ENCODE peak calls at places on chromosomes 13 and 19, in four cellular contexts. One of them, this sample, is unnamed.

GRCh38 chr13:109684836-109685602 is 101.4 kb downstream of the IRS2 start:
- DNase-seq in OCI-LY7: no peak
- DNase-seq in left lung: no peak
- DNase-seq in fibroblast of pulmonary artery: peak; percentile 62
- DNase-seq in this sample: no peak

GRCh38 chr19:38496603-38497487 is 63.4 kb downstream of the RYR1 start:
- DNase-seq in fibroblast of pulmonary artery: no peak
- DNase-seq in OCI-LY7: no peak
- DNase-seq in left lung: no peak
- DNase-seq in this sample: no peak

GRCh38 chr13:34459856-34460255 is 482.2 kb upstream of the NBEA start:
- DNase-seq in OCI-LY7: no peak
- DNase-seq in fibroblast of pulmonary artery: no peak
- DNase-seq in left lung: no peak
- DNase-seq in this sample: no peak

GRCh38 chr13:99656092-99656745 is 154.9 kb downstream of the TM9SF2 start:
- DNase-seq in left lung: peak; percentile 73
- DNase-seq in OCI-LY7: peak; percentile 45
- DNase-seq in fibroblast of pulmonary artery: peak; percentile 81
- DNase-seq in this sample: peak; percentile 86

GRCh38 chr13:114266241-114266640 is 15.2 kb upstream of the UPF3A start:
- DNase-seq in OCI-LY7: no peak
- DNase-seq in fibroblast of pulmonary artery: no peak
- DNase-seq in left lung: no peak
- DNase-seq in this sample: no peak

GRCh38 chr13:74575729-74576125 is 441.5 kb upstream of the KLF12 start:
- DNase-seq in OCI-LY7: no peak
- DNase-seq in fibroblast of pulmonary artery: peak; percentile 60
- DNase-seq in left lung: peak; percentile 50
- DNase-seq in this sample: peak; percentile 40

GRCh38 chr13:75072368-75072767 is 409.6 kb downstream of the TBC1D4 start:
- DNase-seq in OCI-LY7: no peak
- DNase-seq in left lung: no peak
- DNase-seq in fibroblast of pulmonary artery: no peak
- DNase-seq in this sample: no peak

GRCh38 chr19:56076413-56076998 is 44.6 kb downstream of the ZNF787 start:
- DNase-seq in fibroblast of pulmonary artery: peak; percentile 73
- DNase-seq in left lung: no peak
- DNase-seq in OCI-LY7: peak; percentile 61
- DNase-seq in this sample: peak; percentile 17

GRCh38 chr13:112814905-112815585 is 125.2 kb downstream of the ATP11A start:
- DNase-seq in left lung: peak; percentile 67
- DNase-seq in fibroblast of pulmonary artery: peak; percentile 26
- DNase-seq in OCI-LY7: no peak
- DNase-seq in this sample: no peak

GRCh38 chr19:58439576-58440554 is at the start of gene ZNF132:
- DNase-seq in OCI-LY7: no peak
- DNase-seq in fibroblast of pulmonary artery: peak; percentile 100
- DNase-seq in left lung: peak; percentile 99
- DNase-seq in this sample: peak; percentile 98

GRCh38 chr19:38736413-38737280 is 7.6 kb downstream of the CAPN12 start:
- DNase-seq in OCI-LY7: peak; percentile 40
- DNase-seq in fibroblast of pulmonary artery: no peak
- DNase-seq in left lung: peak; percentile 72
- DNase-seq in this sample: peak; percentile 36

GRCh38 chr13:39737047-39737446 is 81.6 kb downstream of the COG6 start:
- DNase-seq in left lung: no peak
- DNase-seq in OCI-LY7: no peak
- DNase-seq in fibroblast of pulmonary artery: no peak
- DNase-seq in this sample: no peak

GRCh38 chr13:39684531-39685137 is 29.2 kb downstream of the COG6 start:
- DNase-seq in fibroblast of pulmonary artery: peak; percentile 69
- DNase-seq in OCI-LY7: peak; percentile 81
- DNase-seq in left lung: no peak
- DNase-seq in this sample: no peak

GRCh38 chr13:31005066-31005465 is 72.6 kb downstream of the TEX26 start:
- DNase-seq in OCI-LY7: no peak
- DNase-seq in left lung: no peak
- DNase-seq in fibroblast of pulmonary artery: no peak
- DNase-seq in this sample: no peak

GRCh38 chr19:36060430-36060829 is 5.7 kb downstream of the WDR62 start:
- DNase-seq in fibroblast of pulmonary artery: peak; percentile 79
- DNase-seq in left lung: no peak
- DNase-seq in OCI-LY7: peak; percentile 36
- DNase-seq in this sample: no peak

GRCh38 chr19:29017788-29018187 is 195.2 kb downstream of the UQCRFS1 start:
- DNase-seq in left lung: no peak
- DNase-seq in OCI-LY7: no peak
- DNase-seq in fibroblast of pulmonary artery: no peak
- DNase-seq in this sample: no peak

GRCh38 chr13:106484755-106485193 is 50.7 kb downstream of the EFNB2 start:
- DNase-seq in fibroblast of pulmonary artery: peak; percentile 74
- DNase-seq in OCI-LY7: no peak
- DNase-seq in left lung: peak; percentile 46
- DNase-seq in this sample: no peak

GRCh38 chr19:18520848-18521691 is 800 bp downstream of the ELL start:
- DNase-seq in OCI-LY7: peak; percentile 69
- DNase-seq in left lung: peak; percentile 51
- DNase-seq in fibroblast of pulmonary artery: no peak
- DNase-seq in this sample: no peak

GRCh38 chr19:55958356-55958755 is 10.7 kb downstream of the NLRP8 start:
- DNase-seq in OCI-LY7: no peak
- DNase-seq in left lung: no peak
- DNase-seq in fibroblast of pulmonary artery: no peak
- DNase-seq in this sample: no peak

GRCh38 chr13:32284927-32285632 is 30.1 kb downstream of the ZAR1L start:
- DNase-seq in left lung: no peak
- DNase-seq in fibroblast of pulmonary artery: peak; percentile 94
- DNase-seq in OCI-LY7: no peak
- DNase-seq in this sample: no peak

GRCh38 chr19:50333737-50334617 is 4.8 kb upstream of the KCNC3 start:
- DNase-seq in OCI-LY7: peak; percentile 78
- DNase-seq in fibroblast of pulmonary artery: peak; percentile 66
- DNase-seq in left lung: peak; percentile 77
- DNase-seq in this sample: peak; percentile 84

GRCh38 chr19:17304386-17305047 is 1.2 kb upstream of the MRPL34 start:
- DNase-seq in OCI-LY7: no peak
- DNase-seq in fibroblast of pulmonary artery: no peak
- DNase-seq in left lung: peak; percentile 79
- DNase-seq in this sample: no peak

GRCh38 chr19:13019330-13019729 is 24.1 kb downstream of the NFIX start:
- DNase-seq in left lung: no peak
- DNase-seq in OCI-LY7: no peak
- DNase-seq in fibroblast of pulmonary artery: no peak
- DNase-seq in this sample: no peak

GRCh38 chr13:76812206-76812882 is 73.9 kb downstream of the KCTD12 start:
- DNase-seq in fibroblast of pulmonary artery: no peak
- DNase-seq in left lung: peak; percentile 43
- DNase-seq in OCI-LY7: no peak
- DNase-seq in this sample: no peak

GRCh38 chr13:100627142-100627541 is 38.6 kb upstream of the GGACT start:
- DNase-seq in left lung: no peak
- DNase-seq in OCI-LY7: no peak
- DNase-seq in fibroblast of pulmonary artery: no peak
- DNase-seq in this sample: no peak

GRCh38 chr19:18366027-18366435 is 19.9 kb upstream of the GDF15 start:
- DNase-seq in fibroblast of pulmonary artery: peak; percentile 46
- DNase-seq in left lung: no peak
- DNase-seq in OCI-LY7: no peak
- DNase-seq in this sample: no peak

GRCh38 chr19:42250666-42251531 is 4.0 kb downstream of the ERF start:
- DNase-seq in OCI-LY7: no peak
- DNase-seq in fibroblast of pulmonary artery: peak; percentile 51
- DNase-seq in left lung: no peak
- DNase-seq in this sample: no peak

GRCh38 chr19:38869160-38869835 is 8.8 kb downstream of the RINL start:
- DNase-seq in left lung: no peak
- DNase-seq in OCI-LY7: peak; percentile 65
- DNase-seq in fibroblast of pulmonary artery: no peak
- DNase-seq in this sample: no peak

GRCh38 chr19:6417713-6418561 is 6.7 kb downstream of the KHSRP start:
- DNase-seq in left lung: no peak
- DNase-seq in OCI-LY7: no peak
- DNase-seq in fibroblast of pulmonary artery: peak; percentile 28
- DNase-seq in this sample: no peak

GRCh38 chr19:12544401-12544876 is 6.8 kb downstream of the ZNF564 start:
- DNase-seq in left lung: no peak
- DNase-seq in fibroblast of pulmonary artery: peak; percentile 82
- DNase-seq in OCI-LY7: no peak
- DNase-seq in this sample: no peak

GRCh38 chr13:95317037-95317989 is 16.1 kb upstream of the ABCC4 start:
- DNase-seq in OCI-LY7: no peak
- DNase-seq in fibroblast of pulmonary artery: peak; percentile 86
- DNase-seq in left lung: no peak
- DNase-seq in this sample: no peak

GRCh38 chr13:110010433-110011135 is 224.2 kb upstream of the IRS2 start:
- DNase-seq in OCI-LY7: no peak
- DNase-seq in fibroblast of pulmonary artery: peak; percentile 37
- DNase-seq in left lung: no peak
- DNase-seq in this sample: no peak

GRCh38 chr13:45683701-45684100 is 18.4 kb upstream of the CBY2 start:
- DNase-seq in left lung: no peak
- DNase-seq in OCI-LY7: no peak
- DNase-seq in fibroblast of pulmonary artery: no peak
- DNase-seq in this sample: no peak
- H3K4me3 ChIP-seq in left lung: no peak overlapping the region
- H3K4me3 ChIP-seq in OCI-LY7: no peak overlapping the region
- H3K4me3 ChIP-seq in fibroblast of pulmonary artery: no peak overlapping the region
- H3K4me3 ChIP-seq in this sample: no peak overlapping the region

GRCh38 chr19:31340059-31341025 is 8.9 kb downstream of the TSHZ3 start:
- DNase-seq in left lung: no peak
- DNase-seq in fibroblast of pulmonary artery: peak; percentile 40
- DNase-seq in OCI-LY7: peak; percentile 57
- DNase-seq in this sample: peak; percentile 34

GRCh38 chr19:31337007-31337914 is 12.0 kb downstream of the TSHZ3 start:
- DNase-seq in left lung: no peak
- DNase-seq in OCI-LY7: no peak
- DNase-seq in fibroblast of pulmonary artery: peak; percentile 28
- DNase-seq in this sample: no peak

GRCh38 chr19:31338069-31338767 is 11.0 kb downstream of the TSHZ3 start:
- DNase-seq in fibroblast of pulmonary artery: peak; percentile 91
- DNase-seq in OCI-LY7: peak; percentile 55
- DNase-seq in left lung: no peak
- DNase-seq in this sample: no peak

GRCh38 chr19:31342926-31343325 is 6.3 kb downstream of the TSHZ3 start:
- DNase-seq in left lung: no peak
- DNase-seq in OCI-LY7: no peak
- DNase-seq in fibroblast of pulmonary artery: no peak
- DNase-seq in this sample: no peak

GRCh38 chr19:31339405-31339804 is 9.8 kb downstream of the TSHZ3 start:
- DNase-seq in OCI-LY7: peak; percentile 37
- DNase-seq in fibroblast of pulmonary artery: no peak
- DNase-seq in left lung: no peak
- DNase-seq in this sample: no peak
- H3K4me3 ChIP-seq in OCI-LY7: no peak overlapping the region
- H3K4me3 ChIP-seq in fibroblast of pulmonary artery: no peak overlapping the region
- H3K4me3 ChIP-seq in left lung: no peak overlapping the region
- H3K4me3 ChIP-seq in this sample: no peak overlapping the region

GRCh38 chr13:43021926-43022670 is 1.3 kb upstream of the DNAJC15 start:
- DNase-seq in OCI-LY7: no peak
- DNase-seq in fibroblast of pulmonary artery: peak; percentile 57
- DNase-seq in left lung: no peak
- DNase-seq in this sample: no peak
- H3K4me3 ChIP-seq in OCI-LY7: no peak overlapping the region
- H3K4me3 ChIP-seq in fibroblast of pulmonary artery: no peak overlapping the region
- H3K4me3 ChIP-seq in left lung: no peak overlapping the region
- H3K4me3 ChIP-seq in this sample: no peak overlapping the region

GRCh38 chr19:4066682-4067395 is at the start of gene ZBTB7A:
- DNase-seq in OCI-LY7: peak; percentile 88
- DNase-seq in fibroblast of pulmonary artery: peak; percentile 73
- DNase-seq in left lung: peak; percentile 87
- DNase-seq in this sample: peak; percentile 76

GRCh38 chr19:4064073-4064550 is 2.6 kb downstream of the ZBTB7A start:
- DNase-seq in fibroblast of pulmonary artery: peak; percentile 38
- DNase-seq in left lung: no peak
- DNase-seq in OCI-LY7: no peak
- DNase-seq in this sample: no peak

GRCh38 chr19:4064551-4065260 is 2.0 kb downstream of the ZBTB7A start:
- DNase-seq in fibroblast of pulmonary artery: no peak
- DNase-seq in left lung: no peak
- DNase-seq in OCI-LY7: peak; percentile 52
- DNase-seq in this sample: peak; percentile 49

GRCh38 chr19:4066176-4066606 is 508 bp downstream of the ZBTB7A start:
- DNase-seq in left lung: peak; percentile 73
- DNase-seq in fibroblast of pulmonary artery: no peak
- DNase-seq in OCI-LY7: no peak
- DNase-seq in this sample: peak; percentile 73

GRCh38 chr19:4065430-4066175 is 1.1 kb downstream of the ZBTB7A start:
- DNase-seq in left lung: peak; percentile 97
- DNase-seq in OCI-LY7: peak; percentile 98
- DNase-seq in fibroblast of pulmonary artery: peak; percentile 99
- DNase-seq in this sample: peak; percentile 95
- H3K4me3 ChIP-seq in left lung: peak overlapping the region; percentile 75
- H3K4me3 ChIP-seq in OCI-LY7: peak overlapping the region; percentile 100
- H3K4me3 ChIP-seq in fibroblast of pulmonary artery: peak overlapping the region; percentile 79
- H3K4me3 ChIP-seq in this sample: no peak overlapping the region

GRCh38 chr13:50911937-50912624 is 2.5 kb downstream of the RNASEH2B start:
- DNase-seq in fibroblast of pulmonary artery: peak; percentile 90
- DNase-seq in left lung: peak; percentile 92
- DNase-seq in OCI-LY7: peak; percentile 98
- DNase-seq in this sample: peak; percentile 81
- H3K4me3 ChIP-seq in fibroblast of pulmonary artery: no peak overlapping the region
- H3K4me3 ChIP-seq in left lung: no peak overlapping the region
- H3K4me3 ChIP-seq in OCI-LY7: peak overlapping the region; percentile 99
- H3K4me3 ChIP-seq in this sample: peak overlapping the region; percentile 90

DNA sequence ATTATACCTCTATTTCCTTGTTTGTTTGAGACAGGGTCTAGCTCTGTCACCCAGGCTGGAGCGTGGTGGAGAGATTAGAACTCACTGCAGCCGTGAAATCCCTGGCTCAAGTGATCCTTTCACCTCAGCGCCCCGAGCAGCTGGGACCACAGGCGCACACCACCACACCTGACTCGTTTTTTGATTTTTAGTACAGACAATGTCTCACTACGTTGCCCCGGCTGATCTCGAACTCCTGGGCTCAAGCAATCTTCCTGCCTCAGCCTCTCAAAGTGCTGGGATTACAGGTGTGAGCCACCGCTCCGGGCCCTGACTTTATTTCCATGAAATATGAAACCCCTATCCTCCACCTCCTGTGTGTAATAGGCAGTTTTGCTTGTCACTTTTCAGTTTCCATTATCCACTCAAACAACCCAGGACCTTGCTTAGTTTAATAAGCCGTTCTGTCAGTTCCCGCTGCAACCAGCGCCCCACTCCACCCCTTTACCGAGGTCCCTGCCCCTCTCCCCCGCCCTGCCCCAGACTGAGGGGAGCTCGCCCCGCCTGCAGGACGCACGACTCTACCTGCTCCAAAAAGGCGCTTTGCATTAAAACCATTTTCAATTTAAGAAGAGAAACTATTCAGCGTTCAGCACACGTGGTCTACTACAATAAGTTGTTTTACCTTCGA is 16.9 kb downstream of the ZNF816 start:
- DNase-seq in fibroblast of pulmonary artery: no peak
- DNase-seq in OCI-LY7: no peak
- DNase-seq in left lung: no peak
- DNase-seq in this sample: no peak
- H3K4me3 ChIP-seq in fibroblast of pulmonary artery: no peak overlapping the region
- H3K4me3 ChIP-seq in OCI-LY7: no peak overlapping the region
- H3K4me3 ChIP-seq in left lung: no peak overlapping the region
- H3K4me3 ChIP-seq in this sample: no peak overlapping the region

GRCh38 chr19:46661735-46662592 is 982 bp upstream of the DACT3 start:
- DNase-seq in left lung: peak; percentile 83
- DNase-seq in OCI-LY7: peak; percentile 85
- DNase-seq in fibroblast of pulmonary artery: peak; percentile 94
- DNase-seq in this sample: peak; percentile 82
- H3K4me3 ChIP-seq in left lung: peak overlapping the region; percentile 12
- H3K4me3 ChIP-seq in OCI-LY7: peak overlapping the region; percentile 64
- H3K4me3 ChIP-seq in fibroblast of pulmonary artery: peak overlapping the region; percentile 50
- H3K4me3 ChIP-seq in this sample: peak overlapping the region; percentile 63

This sample was measured in CD8-positive, alpha-beta memory T cell.